ENCODE peak calls at places on chromosome 12, in ten cellular contexts. One of them, this sample, is unnamed.

GRCh38 chr12:116539905-116540482 is 19.2 kb upstream of the MAP1LC3B2 start:
- DNase-seq in heart left ventricle: peak
- DNase-seq in stomach: peak
- DNase-seq in HFF-Myc: no peak
- DNase-seq in tibial nerve: no peak
- DNase-seq in IMR-90: peak
- DNase-seq in astrocyte of the spinal cord: peak
- DNase-seq in MM.1S: no peak
- DNase-seq in kidney: peak
- DNase-seq in AG04450: peak
- DNase-seq in this sample: peak

GRCh38 chr12:121872546-121873223 is 14.0 kb upstream of the HPD start:
- DNase-seq in heart left ventricle: no peak
- DNase-seq in stomach: peak
- DNase-seq in HFF-Myc: peak
- DNase-seq in tibial nerve: no peak
- DNase-seq in IMR-90: peak
- DNase-seq in astrocyte of the spinal cord: peak
- DNase-seq in MM.1S: no peak
- DNase-seq in kidney: no peak
- DNase-seq in AG04450: peak
- DNase-seq in this sample: peak

GRCh38 chr12:6684609-6685008 is 4.6 kb downstream of the ZNF384 start:
- DNase-seq in heart left ventricle: no peak
- DNase-seq in stomach: no peak
- DNase-seq in HFF-Myc: no peak
- DNase-seq in tibial nerve: no peak
- DNase-seq in IMR-90: peak
- DNase-seq in astrocyte of the spinal cord: no peak
- DNase-seq in MM.1S: peak
- DNase-seq in kidney: no peak
- DNase-seq in AG04450: no peak
- DNase-seq in this sample: peak

GRCh38 chr12:12081836-12082497 is 11.2 kb downstream of the BCL2L14 start:
- DNase-seq in heart left ventricle: no peak
- DNase-seq in stomach: no peak
- DNase-seq in HFF-Myc: no peak
- DNase-seq in tibial nerve: no peak
- DNase-seq in IMR-90: peak
- DNase-seq in astrocyte of the spinal cord: peak
- DNase-seq in MM.1S: peak
- DNase-seq in kidney: no peak
- DNase-seq in AG04450: no peak
- DNase-seq in this sample: peak

GRCh38 chr12:1536817-1537216 is 57.6 kb downstream of the FBXL14 start:
- DNase-seq in heart left ventricle: no peak
- DNase-seq in stomach: no peak
- DNase-seq in HFF-Myc: no peak
- DNase-seq in tibial nerve: no peak
- DNase-seq in IMR-90: peak
- DNase-seq in astrocyte of the spinal cord: no peak
- DNase-seq in MM.1S: no peak
- DNase-seq in kidney: no peak
- DNase-seq in AG04450: no peak
- DNase-seq in this sample: no peak

GRCh38 chr12:98421336-98421735 is 94.1 kb upstream of the TMPO start:
- DNase-seq in heart left ventricle: no peak
- DNase-seq in stomach: no peak
- DNase-seq in HFF-Myc: no peak
- DNase-seq in tibial nerve: no peak
- DNase-seq in IMR-90: no peak
- DNase-seq in astrocyte of the spinal cord: no peak
- DNase-seq in MM.1S: no peak
- DNase-seq in kidney: no peak
- DNase-seq in AG04450: no peak
- DNase-seq in this sample: no peak

GRCh38 chr12:79681008-79681590 is 9.7 kb downstream of the PAWR start:
- DNase-seq in heart left ventricle: no peak
- DNase-seq in stomach: no peak
- DNase-seq in HFF-Myc: no peak
- DNase-seq in tibial nerve: no peak
- DNase-seq in IMR-90: peak
- DNase-seq in astrocyte of the spinal cord: peak
- DNase-seq in MM.1S: no peak
- DNase-seq in kidney: no peak
- DNase-seq in AG04450: no peak
- DNase-seq in this sample: no peak

GRCh38 chr12:22670762-22671161 is 45.8 kb downstream of the ETNK1 start:
- DNase-seq in heart left ventricle: no peak
- DNase-seq in stomach: no peak
- DNase-seq in HFF-Myc: no peak
- DNase-seq in tibial nerve: no peak
- DNase-seq in IMR-90: peak
- DNase-seq in astrocyte of the spinal cord: peak
- DNase-seq in MM.1S: no peak
- DNase-seq in kidney: no peak
- DNase-seq in AG04450: no peak
- DNase-seq in this sample: peak

GRCh38 chr12:53674977-53675700 is 744 bp downstream of the ATP5MC2 start:
- DNase-seq in heart left ventricle: no peak
- DNase-seq in stomach: no peak
- DNase-seq in HFF-Myc: no peak
- DNase-seq in tibial nerve: no peak
- DNase-seq in IMR-90: no peak
- DNase-seq in astrocyte of the spinal cord: no peak
- DNase-seq in MM.1S: no peak
- DNase-seq in kidney: no peak
- DNase-seq in AG04450: no peak
- DNase-seq in this sample: peak

GRCh38 chr12:56317675-56318074 is 1.9 kb upstream of the CNPY2 start:
- DNase-seq in heart left ventricle: no peak
- DNase-seq in stomach: no peak
- DNase-seq in HFF-Myc: no peak
- DNase-seq in tibial nerve: no peak
- DNase-seq in IMR-90: no peak
- DNase-seq in astrocyte of the spinal cord: no peak
- DNase-seq in MM.1S: no peak
- DNase-seq in kidney: peak
- DNase-seq in AG04450: no peak
- DNase-seq in this sample: no peak

GRCh38 chr12:124721501-124722154 is 142.0 kb downstream of the SCARB1 start:
- DNase-seq in heart left ventricle: peak
- DNase-seq in stomach: no peak
- DNase-seq in HFF-Myc: no peak
- DNase-seq in tibial nerve: no peak
- DNase-seq in IMR-90: peak
- DNase-seq in astrocyte of the spinal cord: no peak
- DNase-seq in MM.1S: no peak
- DNase-seq in kidney: no peak
- DNase-seq in AG04450: no peak
- DNase-seq in this sample: no peak

GRCh38 chr12:124718052-124718451 is 145.6 kb downstream of the SCARB1 start:
- DNase-seq in heart left ventricle: no peak
- DNase-seq in stomach: no peak
- DNase-seq in HFF-Myc: no peak
- DNase-seq in tibial nerve: no peak
- DNase-seq in IMR-90: no peak
- DNase-seq in astrocyte of the spinal cord: no peak
- DNase-seq in MM.1S: no peak
- DNase-seq in kidney: no peak
- DNase-seq in AG04450: no peak
- DNase-seq in this sample: no peak

GRCh38 chr12:124718458-124718857 is 145.2 kb downstream of the SCARB1 start:
- DNase-seq in heart left ventricle: no peak
- DNase-seq in stomach: no peak
- DNase-seq in HFF-Myc: no peak
- DNase-seq in tibial nerve: no peak
- DNase-seq in IMR-90: no peak
- DNase-seq in astrocyte of the spinal cord: no peak
- DNase-seq in MM.1S: no peak
- DNase-seq in kidney: no peak
- DNase-seq in AG04450: no peak
- DNase-seq in this sample: no peak

GRCh38 chr12:124720687-124721500 is 142.8 kb downstream of the SCARB1 start:
- DNase-seq in heart left ventricle: peak
- DNase-seq in stomach: peak
- DNase-seq in HFF-Myc: no peak
- DNase-seq in tibial nerve: no peak
- DNase-seq in IMR-90: peak
- DNase-seq in astrocyte of the spinal cord: peak
- DNase-seq in MM.1S: no peak
- DNase-seq in kidney: peak
- DNase-seq in AG04450: no peak
- DNase-seq in this sample: peak

DNA sequence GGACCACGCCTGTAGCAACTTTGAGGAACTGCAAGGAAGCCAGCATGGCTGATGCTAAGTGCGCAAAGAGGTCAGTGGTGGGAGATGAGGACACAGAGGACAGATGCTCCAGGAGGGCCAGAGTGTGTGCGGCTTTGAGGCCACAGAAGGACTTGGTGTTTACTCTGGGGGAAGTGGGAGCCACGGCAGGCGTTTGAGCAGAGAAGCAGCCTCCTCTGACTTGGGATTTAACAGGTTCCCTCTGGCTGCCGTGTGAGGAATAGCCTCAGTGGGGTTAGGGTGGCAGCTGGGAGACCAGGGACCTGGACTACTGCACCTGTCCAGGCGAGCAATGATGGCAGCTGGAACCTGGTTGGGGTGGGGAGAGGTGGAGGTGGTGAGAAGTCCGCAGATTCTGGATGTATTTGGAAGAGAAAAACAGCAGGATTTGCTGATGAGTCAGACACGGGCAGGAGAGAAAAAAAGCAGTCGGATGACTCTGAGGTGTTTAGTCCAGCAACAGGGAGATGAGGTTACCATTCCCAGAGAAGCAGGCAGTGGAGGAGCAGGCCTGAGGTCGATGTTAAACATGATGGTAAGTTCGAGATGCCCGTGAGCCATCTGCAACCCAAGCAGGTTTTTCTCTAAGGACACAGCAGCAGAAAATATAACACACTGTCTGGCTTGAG is 143.5 kb downstream of the SCARB1 start:
- DNase-seq in heart left ventricle: peak
- DNase-seq in stomach: no peak
- DNase-seq in HFF-Myc: no peak
- DNase-seq in tibial nerve: no peak
- DNase-seq in IMR-90: peak
- DNase-seq in astrocyte of the spinal cord: peak
- DNase-seq in MM.1S: no peak
- DNase-seq in kidney: no peak
- DNase-seq in AG04450: no peak
- DNase-seq in this sample: peak
- TF ChIP-seq CTCF in heart left ventricle: no peak
- TF ChIP-seq CTCF in stomach: no peak
- TF ChIP-seq CTCF in HFF-Myc: peak
- TF ChIP-seq CTCF in tibial nerve: peak
- TF ChIP-seq CTCF in IMR-90: peak
- TF ChIP-seq CTCF in astrocyte of the spinal cord: peak
- TF ChIP-seq CTCF in MM.1S: no peak
- TF ChIP-seq CTCF in kidney: no peak
- TF ChIP-seq CTCF in AG04450: peak
- TF ChIP-seq CTCF in this sample: peak

GRCh38 chr12:15709524-15709923 is 79.7 kb downstream of the EPS8 start:
- DNase-seq in heart left ventricle: no peak
- DNase-seq in stomach: no peak
- DNase-seq in HFF-Myc: no peak
- DNase-seq in tibial nerve: no peak
- DNase-seq in IMR-90: no peak
- DNase-seq in astrocyte of the spinal cord: no peak
- DNase-seq in MM.1S: no peak
- DNase-seq in kidney: no peak
- DNase-seq in AG04450: no peak
- DNase-seq in this sample: no peak
- H3K4me3 ChIP-seq in heart left ventricle: no peak
- H3K4me3 ChIP-seq in stomach: no peak
- H3K4me3 ChIP-seq in HFF-Myc: no peak
- H3K4me3 ChIP-seq in tibial nerve: no peak
- H3K4me3 ChIP-seq in IMR-90: no peak
- H3K4me3 ChIP-seq in astrocyte of the spinal cord: no peak
- H3K4me3 ChIP-seq in MM.1S: no peak
- H3K4me3 ChIP-seq in kidney: no peak
- H3K4me3 ChIP-seq in AG04450: no peak
- H3K4me3 ChIP-seq in this sample: no peak

GRCh38 chr12:25960176-25960575 is 1.7 kb downstream of the RASSF8 start:
- DNase-seq in heart left ventricle: peak
- DNase-seq in stomach: no peak
- DNase-seq in HFF-Myc: no peak
- DNase-seq in tibial nerve: no peak
- DNase-seq in IMR-90: peak
- DNase-seq in astrocyte of the spinal cord: peak
- DNase-seq in MM.1S: peak
- DNase-seq in kidney: no peak
- DNase-seq in AG04450: no peak
- DNase-seq in this sample: peak
- TF ChIP-seq CTCF in heart left ventricle: no peak
- TF ChIP-seq CTCF in stomach: no peak
- TF ChIP-seq CTCF in HFF-Myc: peak
- TF ChIP-seq CTCF in tibial nerve: no peak
- TF ChIP-seq CTCF in IMR-90: peak
- TF ChIP-seq CTCF in astrocyte of the spinal cord: peak
- TF ChIP-seq CTCF in MM.1S: peak
- TF ChIP-seq CTCF in kidney: peak
- TF ChIP-seq CTCF in AG04450: peak
- TF ChIP-seq CTCF in this sample: peak

GRCh38 chr12:112907415-112908157 is 824 bp downstream of the OAS1 start:
- DNase-seq in heart left ventricle: no peak
- DNase-seq in stomach: no peak
- DNase-seq in HFF-Myc: no peak
- DNase-seq in tibial nerve: no peak
- DNase-seq in IMR-90: no peak
- DNase-seq in astrocyte of the spinal cord: no peak
- DNase-seq in MM.1S: peak
- DNase-seq in kidney: no peak
- DNase-seq in AG04450: no peak
- DNase-seq in this sample: no peak

GRCh38 chr12:112906712-112907414 is at the start of gene OAS1:
- DNase-seq in heart left ventricle: no peak
- DNase-seq in stomach: peak
- DNase-seq in HFF-Myc: peak
- DNase-seq in tibial nerve: no peak
- DNase-seq in IMR-90: peak
- DNase-seq in astrocyte of the spinal cord: peak
- DNase-seq in MM.1S: peak
- DNase-seq in kidney: no peak
- DNase-seq in AG04450: no peak
- DNase-seq in this sample: peak

GRCh38 chr12:112909693-112910092 is 2.9 kb downstream of the OAS1 start:
- DNase-seq in heart left ventricle: no peak
- DNase-seq in stomach: no peak
- DNase-seq in HFF-Myc: no peak
- DNase-seq in tibial nerve: no peak
- DNase-seq in IMR-90: no peak
- DNase-seq in astrocyte of the spinal cord: no peak
- DNase-seq in MM.1S: no peak
- DNase-seq in kidney: no peak
- DNase-seq in AG04450: no peak
- DNase-seq in this sample: no peak

GRCh38 chr12:112905451-112906089 is 1.2 kb upstream of the OAS1 start:
- DNase-seq in heart left ventricle: no peak
- DNase-seq in stomach: no peak
- DNase-seq in HFF-Myc: no peak
- DNase-seq in tibial nerve: no peak
- DNase-seq in IMR-90: no peak
- DNase-seq in astrocyte of the spinal cord: no peak
- DNase-seq in MM.1S: no peak
- DNase-seq in kidney: no peak
- DNase-seq in AG04450: no peak
- DNase-seq in this sample: peak

GRCh38 chr12:112908548-112908947 is 1.8 kb downstream of the OAS1 start:
- DNase-seq in heart left ventricle: no peak
- DNase-seq in stomach: no peak
- DNase-seq in HFF-Myc: no peak
- DNase-seq in tibial nerve: no peak
- DNase-seq in IMR-90: no peak
- DNase-seq in astrocyte of the spinal cord: no peak
- DNase-seq in MM.1S: no peak
- DNase-seq in kidney: peak
- DNase-seq in AG04450: no peak
- DNase-seq in this sample: no peak
- H3K4me3 ChIP-seq in heart left ventricle: no peak
- H3K4me3 ChIP-seq in stomach: peak
- H3K4me3 ChIP-seq in HFF-Myc: no peak
- H3K4me3 ChIP-seq in tibial nerve: no peak
- H3K4me3 ChIP-seq in IMR-90: no peak
- H3K4me3 ChIP-seq in astrocyte of the spinal cord: no peak
- H3K4me3 ChIP-seq in MM.1S: peak
- H3K4me3 ChIP-seq in kidney: peak
- H3K4me3 ChIP-seq in AG04450: no peak
- H3K4me3 ChIP-seq in this sample: no peak

This sample was measured in cardiac fibroblast.